ENCODE peak calls at places on chromosomes 5 and 9, in ten cellular contexts. R, Q, Y, G, M, W, U, L, A and O are unnamed samples. For H3K36me3, the result is how much of the 10 kb centered on the place peaks cover.

GRCh38 chr9:19137282-19137681 is 10.0 kb upstream of the PLIN2 start:
- DNase-seq in A (no peak), M (no peak), U (no peak), R (no peak), W (no peak), Q (no peak), L (no peak), G (peak), Y (no peak), O (no peak)

GRCh38 chr9:69215774-69216482 is 41.9 kb downstream of the TJP2 start:
- DNase-seq in M (no peak), Y (no peak), R (no peak), L (no peak), A (no peak), U (no peak), G (peak), W (no peak), Q (no peak), O (no peak)

GRCh38 chr9:38313421-38313820 is 79.1 kb upstream of the ALDH1B1 start:
- DNase-seq in A (no peak), W (no peak), R (no peak), L (no peak), Q (no peak), Y (no peak), M (no peak), U (no peak), G (no peak), O (no peak)

GRCh38 chr5:143401846-143402463 is 1.5 kb downstream of the NR3C1 start:
- DNase-seq in U (no peak), L (peak), G (no peak), M (no peak), Q (no peak), W (no peak), A (no peak), R (no peak), Y (no peak), O (peak)

GRCh38 chr9:137522746-137523455 is 27.3 kb downstream of the PNPLA7 start:
- DNase-seq in A (no peak), L (no peak), R (peak), Q (no peak), W (no peak), G (no peak), Y (no peak), U (no peak), M (no peak), O (no peak)

GRCh38 chr9:118321823-118322222 is 617.6 kb downstream of the TLR4 start:
- DNase-seq in Q (no peak), Y (no peak), U (no peak), R (no peak), L (no peak), A (no peak), M (no peak), G (no peak), W (no peak), O (no peak)

GRCh38 chr5:149824115-149824514 is 94.0 kb downstream of the PPARGC1B start:
- DNase-seq in R (no peak), G (no peak), Q (no peak), M (no peak), A (no peak), Y (no peak), U (no peak), W (no peak), L (no peak), O (no peak)

GRCh38 chr9:94758844-94759243 is 32.3 kb downstream of the AOPEP start:
- DNase-seq in L (no peak), M (no peak), U (no peak), Q (no peak), A (no peak), R (no peak), G (no peak), W (no peak), Y (no peak), O (no peak)

GRCh38 chr9:92590386-92590785 is 54.6 kb upstream of the ECM2 start:
- DNase-seq in L (no peak), R (no peak), U (no peak), Y (no peak), G (peak), W (no peak), Q (peak), A (peak), M (no peak), O (peak)

GRCh38 chr9:32427111-32427873 is 42.8 kb downstream of the ACO1 start:
- DNase-seq in M (no peak), Y (no peak), U (no peak), R (no peak), L (peak), A (no peak), G (peak), W (peak), Q (no peak), O (peak)

GRCh38 chr5:132496631-132497487 is 6.3 kb upstream of the IRF1 start:
- DNase-seq in L (peak), W (peak), Q (peak), U (peak), A (peak), M (peak), Y (peak), R (peak), G (peak), O (peak)

GRCh38 chr5:68315679-68316271 is 100.2 kb downstream of the PIK3R1 start:
- DNase-seq in M (no peak), Y (no peak), L (peak), Q (no peak), R (no peak), G (no peak), W (no peak), A (no peak), U (peak), O (peak)

GRCh38 chr9:75891277-75892167 is 1.0 kb downstream of the PCSK5 start:
- DNase-seq in L (peak), Q (peak), M (peak), G (peak), U (peak), W (peak), Y (peak), A (peak), R (peak), O (peak)

GRCh38 chr5:2017540-2018389 is 135.0 kb upstream of the IRX4 start:
- DNase-seq in A (no peak), M (no peak), R (no peak), W (peak), Y (no peak), U (no peak), L (peak), G (no peak), Q (no peak), O (no peak)

GRCh38 chr9:80707120-80707519 is 982.2 kb downstream of the TLE1 start:
- DNase-seq in Y (no peak), G (peak), W (no peak), R (no peak), Q (no peak), A (no peak), L (no peak), U (no peak), M (no peak), O (no peak)

GRCh38 chr5:39470021-39470420 is 45.2 kb upstream of the DAB2 start:
- DNase-seq in L (no peak), Q (peak), G (no peak), U (no peak), A (no peak), R (no peak), M (peak), Y (no peak), W (no peak), O (no peak)

GRCh38 chr9:117679425-117679824 is 24.8 kb upstream of the TLR4 start:
- DNase-seq in U (no peak), W (no peak), Y (no peak), L (no peak), A (no peak), Q (no peak), M (no peak), G (no peak), R (no peak), O (no peak)

GRCh38 chr5:67509402-67509801 is 312.8 kb upstream of the CD180 start:
- DNase-seq in Q (no peak), U (no peak), A (no peak), G (no peak), W (no peak), Y (no peak), L (no peak), R (no peak), M (no peak), O (no peak)

GRCh38 chr9:120446681-120447080 is 133.3 kb downstream of the CDK5RAP2 start:
- DNase-seq in M (no peak), L (no peak), Y (no peak), G (peak), A (no peak), W (no peak), Q (no peak), R (no peak), U (no peak), O (no peak)

GRCh38 chr9:127088724-127089615 is 33.5 kb downstream of the ANGPTL2 start:
- DNase-seq in L (no peak), R (no peak), Q (no peak), W (no peak), Y (no peak), M (no peak), A (no peak), G (no peak), U (no peak), O (no peak)

GRCh38 chr9:106892632-106893031 is 29.7 kb downstream of the ZNF462 start:
- DNase-seq in W (no peak), Q (no peak), M (peak), R (no peak), A (peak), L (no peak), Y (peak), U (no peak), G (peak), O (peak)

GRCh38 chr9:83538172-83538889 is at the start of gene FRMD3:
- DNase-seq in U (no peak), G (peak), Y (peak), Q (peak), M (peak), L (peak), A (peak), R (peak), W (peak), O (peak)

GRCh38 chr9:115717711-115718173 is 435.8 kb upstream of the PAPPA start:
- DNase-seq in Y (no peak), A (no peak), G (peak), M (no peak), R (no peak), W (no peak), U (no peak), Q (no peak), L (no peak), O (no peak)

GRCh38 chr5:36202521-36202961 is 39.2 kb downstream of the NADK2 start:
- DNase-seq in Y (no peak), W (no peak), M (no peak), A (no peak), R (no peak), L (no peak), Q (no peak), G (peak), U (no peak), O (no peak)

GRCh38 chr5:149060325-149060724 is 2.5 kb downstream of the SH3TC2 start:
- DNase-seq in A (no peak), U (no peak), M (no peak), Q (no peak), W (no peak), Y (no peak), G (no peak), R (no peak), L (no peak), O (peak)

GRCh38 chr5:31845351-31845750 is 206.4 kb downstream of the PDZD2 start:
- DNase-seq in G (peak), R (no peak), Y (no peak), U (no peak), M (no peak), Q (no peak), L (no peak), W (no peak), A (no peak), O (no peak)

GRCh38 chr9:137657606-137658005 is 38.8 kb downstream of the EHMT1 start:
- DNase-seq in M (no peak), U (no peak), A (no peak), W (no peak), Y (no peak), R (no peak), L (no peak), Q (no peak), G (no peak), O (no peak)

DNA sequence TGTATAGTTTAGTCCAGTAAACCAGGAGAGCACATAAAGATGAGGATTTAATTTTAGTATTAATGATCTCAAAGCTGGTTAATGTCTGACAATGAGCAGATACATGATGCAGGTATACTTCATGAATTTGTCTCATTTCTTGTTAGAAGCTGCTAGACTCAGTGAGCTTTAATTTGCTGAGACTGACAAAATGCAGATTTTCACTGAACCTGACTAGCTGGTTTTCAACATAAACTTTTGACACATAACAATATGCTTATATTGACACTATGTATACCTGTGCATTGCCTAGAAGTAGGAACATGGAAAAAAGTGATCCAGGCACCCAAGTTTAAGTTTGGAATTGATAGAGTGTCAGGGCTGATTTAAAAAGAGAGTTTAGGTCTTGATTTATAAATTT is 10.8 kb downstream of the UBLCP1 start:
- DNase-seq in G (no peak), L (no peak), Y (no peak), A (no peak), Q (no peak), W (no peak), R (no peak), U (no peak), M (no peak), O (no peak)
- H3K36me3 ChIP-seq in G (under half), L (half or more), Y (under half), A (half or more), Q (half or more), W (under half), R (under half), U (under half), M (half or more), O (under half)

DNA sequence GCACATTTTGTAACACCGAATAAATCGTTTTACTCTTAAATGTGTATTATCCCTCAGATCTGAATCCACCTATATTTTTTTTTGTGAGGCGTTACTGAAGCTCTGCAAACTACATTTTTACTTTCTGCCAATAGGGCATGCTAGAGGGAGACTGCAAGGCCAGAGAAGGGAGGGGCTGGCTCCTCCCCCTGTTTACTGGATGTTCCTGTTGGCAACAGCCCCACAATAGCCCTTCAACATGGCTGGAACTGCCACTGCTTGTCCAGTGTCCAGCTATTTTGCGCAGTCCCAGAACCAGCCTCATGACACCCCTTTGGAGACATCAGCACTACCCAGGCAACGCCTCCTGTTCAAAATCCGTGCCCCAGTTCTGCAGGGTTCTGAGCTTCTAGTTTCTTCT is 85.4 kb upstream of the MIER3 start:
- DNase-seq in L (no peak), U (no peak), W (no peak), Q (no peak), Y (no peak), G (no peak), M (no peak), R (no peak), A (no peak), O (no peak)
- H3K27ac ChIP-seq in L (no peak), U (no peak), W (no peak), Q (no peak), Y (no peak), G (no peak), M (no peak), R (no peak), A (no peak), O (no peak)

GRCh38 chr9:29006603-29007002 is 1433.3 kb upstream of the C9orf72 start:
- DNase-seq in U (no peak), Q (no peak), W (no peak), M (no peak), Y (no peak), G (no peak), L (no peak), A (no peak), R (no peak), O (no peak)
- H3K36me3 ChIP-seq in U (under half), Q (under half), W (under half), M (under half), Y (under half), G (under half), L (under half), A (under half), R (under half), O (under half)

GRCh38 chr9:123039617-123040219 is 6.3 kb downstream of the GPR21 start:
- DNase-seq in A (no peak), W (no peak), G (no peak), L (no peak), Y (no peak), R (no peak), Q (no peak), U (no peak), M (no peak), O (no peak)
- H3K27ac ChIP-seq in A (no peak), W (no peak), G (no peak), L (no peak), Y (no peak), R (no peak), Q (peak), U (no peak), M (no peak), O (peak)

DNA sequence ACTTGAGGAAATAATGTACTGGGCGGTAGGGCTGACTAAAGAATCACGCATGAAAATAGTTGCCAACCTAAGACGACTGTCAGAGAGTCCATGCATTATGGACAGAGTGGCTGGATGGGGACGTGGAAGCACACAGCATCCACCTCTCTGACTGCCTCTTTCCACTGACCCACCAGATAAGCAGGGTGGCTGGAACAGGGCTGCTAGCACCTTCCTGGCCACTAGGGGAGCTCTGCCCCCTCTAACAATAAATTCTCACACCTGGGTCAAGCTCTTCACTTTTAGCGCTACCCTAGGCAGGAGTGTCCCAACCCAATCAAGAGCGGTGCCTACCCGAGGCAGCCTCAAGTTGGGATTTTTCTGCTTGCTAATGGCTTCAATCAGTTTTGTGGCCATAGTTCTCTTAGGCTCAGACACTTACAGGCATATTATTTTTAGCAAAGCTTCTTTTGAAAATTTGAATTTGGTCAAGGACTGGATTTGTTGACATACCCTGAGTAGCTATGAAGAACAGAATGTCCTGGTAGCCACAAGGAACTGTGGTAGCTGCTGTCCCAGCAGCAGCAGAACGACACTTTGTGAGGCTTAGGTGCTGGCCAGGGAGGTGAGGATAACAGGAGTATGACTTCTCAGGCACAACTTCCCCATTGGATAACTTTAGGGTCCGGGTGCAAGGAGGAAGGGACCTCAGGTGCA is 6.9 kb upstream of the TPM2 start:
- DNase-seq in G (no peak), A (peak), W (peak), M (peak), L (peak), Y (peak), Q (peak), R (peak), U (peak), O (peak)
- H3K36me3 ChIP-seq in G (half or more), A (half or more), W (under half), M (half or more), L (under half), Y (under half), Q (under half), R (under half), U (under half), O (under half)